ENCODE peak calls at places on chromosomes 16 and 17, in four cellular contexts. Z, M, P and F are unnamed samples.

GRCh38 chr17:27644586-27644985 is 13.6 kb downstream of the LGALS9 start:
- DNase-seq in M (no peak), P (no peak), Z (no peak), F (peak)

GRCh38 chr16:69537706-69538080 is 28.1 kb upstream of the NFAT5 start:
- DNase-seq in M (no peak), P (no peak), Z (no peak), F (no peak)

GRCh38 chr17:61335845-61336655 is 63.6 kb upstream of the TBX2 start:
- DNase-seq in P (peak), Z (no peak), M (no peak), F (peak)

GRCh38 chr17:32350662-32351418 is 883 bp downstream of the ZNF207 start:
- DNase-seq in Z (no peak), M (peak), P (no peak), F (no peak)

GRCh38 chr17:49401971-49402491 is 12.7 kb downstream of the PHB1 start:
- DNase-seq in M (no peak), Z (no peak), P (no peak), F (no peak)

GRCh38 chr17:44197980-44198720 is 1.5 kb downstream of the ATXN7L3 start:
- DNase-seq in M (no peak), P (no peak), Z (no peak), F (peak)

GRCh38 chr16:8958344-8958808 is 5.3 kb downstream of the USP7 start:
- DNase-seq in Z (no peak), P (no peak), M (no peak), F (no peak)

GRCh38 chr17:19482571-19482970 is 51.1 kb upstream of the SLC47A1 start:
- DNase-seq in P (no peak), M (no peak), Z (no peak), F (no peak)

GRCh38 chr17:74230896-74231295 is 17.5 kb downstream of the TTYH2 start:
- DNase-seq in M (no peak), P (no peak), Z (no peak), F (no peak)

GRCh38 chr16:4262303-4262835 is 10.5 kb downstream of the TFAP4 start:
- DNase-seq in P (no peak), Z (no peak), M (no peak), F (no peak)

GRCh38 chr17:69669441-69670178 is 255.1 kb downstream of the MAP2K6 start:
- DNase-seq in M (no peak), P (no peak), Z (no peak), F (no peak)

GRCh38 chr17:60154616-60155426 is 5.0 kb downstream of the CA4 start:
- DNase-seq in M (no peak), Z (no peak), P (no peak), F (no peak)

GRCh38 chr17:59332890-59333377 is 1.5 kb downstream of the YPEL2 start:
- DNase-seq in P (no peak), M (no peak), Z (no peak), F (peak)

GRCh38 chr17:75778861-75779249 is 5.8 kb upstream of the UNK start:
- DNase-seq in M (peak), P (peak), Z (no peak), F (peak)

GRCh38 chr16:2520784-2521577 is 810 bp downstream of the AMDHD2 start:
- DNase-seq in M (peak), P (no peak), Z (no peak), F (peak)

GRCh38 chr17:17693253-17693954 is 12.1 kb downstream of the RAI1 start:
- DNase-seq in Z (no peak), P (peak), M (no peak), F (peak)

GRCh38 chr16:22018559-22018958 is 10.6 kb downstream of the MOSMO start:
- DNase-seq in Z (no peak), M (no peak), P (no peak), F (no peak)

GRCh38 chr17:8125947-8126305 is 2.0 kb upstream of the HES7 start:
- DNase-seq in M (no peak), P (no peak), Z (no peak), F (no peak)

GRCh38 chr16:75379911-75380847 is 53.1 kb downstream of the CFDP1 start:
- DNase-seq in P (no peak), M (peak), Z (no peak), F (no peak)

GRCh38 chr17:17186051-17186450 is 20.1 kb downstream of the PLD6 start:
- DNase-seq in Z (no peak), P (no peak), M (no peak), F (no peak)

GRCh38 chr17:80479246-80479566 is 2.8 kb upstream of the NPTX1 start:
- DNase-seq in M (no peak), P (no peak), Z (no peak), F (no peak)

GRCh38 chr17:37025241-37025640 is 76.5 kb downstream of the AATF start:
- DNase-seq in P (no peak), M (no peak), Z (no peak), F (no peak)

GRCh38 chr16:89548344-89549006 is 12.0 kb upstream of the RPL13 start:
- DNase-seq in Z (no peak), P (no peak), M (no peak), F (no peak)

GRCh38 chr17:19728114-19728495 is 11.7 kb upstream of the SLC47A2 start:
- DNase-seq in P (no peak), M (no peak), Z (no peak), F (peak)

GRCh38 chr16:51151435-51151950 is 423 bp upstream of the SALL1 start:
- DNase-seq in P (peak), Z (no peak), M (no peak), F (peak)

GRCh38 chr17:37259030-37259735 is 116.6 kb upstream of the C17orf78 start:
- DNase-seq in M (no peak), Z (no peak), P (no peak), F (no peak)

GRCh38 chr16:84489141-84489540 is 15.3 kb downstream of the MEAK7 start:
- DNase-seq in M (no peak), Z (no peak), P (no peak), F (peak)

GRCh38 chr17:15918661-15919259 is 26.2 kb upstream of the ADORA2B start:
- DNase-seq in P (no peak), Z (no peak), M (no peak), F (peak)

GRCh38 chr16:86018487-86018886 is 119.5 kb downstream of the IRF8 start:
- DNase-seq in M (no peak), Z (no peak), P (no peak), F (no peak)

GRCh38 chr17:75326587-75326955 is 37.3 kb upstream of the SLC25A19 start:
- DNase-seq in M (no peak), Z (no peak), P (no peak), F (no peak)

GRCh38 chr17:2137342-2138098 is 82.6 kb downstream of the HIC1 start:
- DNase-seq in P (no peak), M (no peak), Z (no peak), F (no peak)

GRCh38 chr17:4537451-4538235 is 17.5 kb downstream of the MYBBP1A start:
- DNase-seq in M (no peak), Z (no peak), P (no peak), F (peak)